ENCODE peak calls at places on chromosomes 12 and 14, in four cellular contexts. F is mammary epithelial cell, Q is Peyer's patch, B is neural crest cell. S is an unnamed sample.

GRCh38 chr14:101628975-101629374 is 67.7 kb downstream of the DIO3 start:
- DNase-seq in F (no peak), Q (no peak), B (no peak), S (no peak)

GRCh38 chr12:7498832-7499231 is 4.7 kb downstream of the CD163 start:
- DNase-seq in F (peak; percentile 39), Q (no peak), B (no peak), S (no peak)

GRCh38 chr12:51023625-51024395 is 2.4 kb downstream of the SLC11A2 start:
- DNase-seq in F (peak; percentile 52), Q (no peak), B (no peak), S (no peak)

GRCh38 chr12:95733156-95733825 is 57.3 kb downstream of the NTN4 start:
- DNase-seq in F (peak; percentile 57), Q (no peak), B (no peak), S (no peak)

GRCh38 chr14:50109342-50109741 is 7.0 kb downstream of the VCPKMT start:
- DNase-seq in F (no peak), Q (no peak), B (peak; percentile 9), S (peak; percentile 15)

GRCh38 chr14:67526676-67527459 is 6.2 kb upstream of the PLEKHH1 start:
- DNase-seq in F (peak; percentile 51), Q (peak; percentile 40), B (peak; percentile 30), S (peak; percentile 42)

GRCh38 chr14:99881011-99881410 is 87.8 kb downstream of the EML1 start:
- DNase-seq in F (no peak), Q (no peak), B (no peak), S (no peak)

GRCh38 chr14:98605043-98605442 is 667.0 kb downstream of the BCL11B start:
- DNase-seq in F (no peak), Q (no peak), B (no peak), S (no peak)

GRCh38 chr12:132498931-132499330 is 9.0 kb downstream of the FBRSL1 start:
- DNase-seq in F (no peak), Q (no peak), B (no peak), S (no peak)

GRCh38 chr12:114687269-114687605 is 3.3 kb upstream of the TBX3 start:
- DNase-seq in F (no peak), Q (no peak), B (no peak), S (no peak)

GRCh38 chr12:25994252-25994651 is 35.8 kb downstream of the RASSF8 start:
- DNase-seq in F (peak; percentile 66), Q (no peak), B (no peak), S (no peak)

GRCh38 chr12:49674318-49674985 is 32.8 kb downstream of the FMNL3 start:
- DNase-seq in F (peak; percentile 33), Q (no peak), B (no peak), S (no peak)

GRCh38 chr14:62654641-62655040 is 390.6 kb downstream of the KCNH5 start:
- DNase-seq in F (no peak), Q (no peak), B (no peak), S (no peak)

GRCh38 chr12:104197264-104197663 is 18.3 kb upstream of the TXNRD1 start:
- DNase-seq in F (no peak), Q (no peak), B (no peak), S (no peak)

GRCh38 chr14:54627718-54628345 is 60.9 kb downstream of the SAMD4A start:
- DNase-seq in F (no peak), Q (peak; percentile 35), B (peak; percentile 22), S (peak; percentile 57)

GRCh38 chr12:21771311-21771710 is 3.2 kb downstream of the KCNJ8 start:
- DNase-seq in F (no peak), Q (no peak), B (no peak), S (no peak)

GRCh38 chr12:2453807-2454177 is 341.0 kb upstream of the FKBP4 start:
- DNase-seq in F (no peak), Q (no peak), B (no peak), S (no peak)

GRCh38 chr14:50060871-50061663 is 55.3 kb downstream of the VCPKMT start:
- DNase-seq in F (peak; percentile 99), Q (peak; percentile 63), B (no peak), S (peak; percentile 23)

GRCh38 chr14:84579292-84579691 is 950.7 kb upstream of the FLRT2 start:
- DNase-seq in F (no peak), Q (no peak), B (no peak), S (no peak)

GRCh38 chr14:70350078-70350477 is 9.4 kb downstream of the COX16 start:
- DNase-seq in F (no peak), Q (no peak), B (no peak), S (no peak)

GRCh38 chr12:96912261-96912660 is 5.2 kb downstream of the NEDD1 start:
- DNase-seq in F (no peak), Q (no peak), B (no peak), S (no peak)

GRCh38 chr12:4355150-4355842 is 24.2 kb downstream of the FGF23 start:
- DNase-seq in F (no peak), Q (no peak), B (no peak), S (no peak)

GRCh38 chr14:22791302-22791701 is 23.9 kb downstream of the SLC7A7 start:
- DNase-seq in F (peak; percentile 78), Q (no peak), B (no peak), S (no peak)

GRCh38 chr14:99755629-99756603 is 37.3 kb upstream of the EML1 start:
- DNase-seq in F (peak; percentile 56), Q (peak; percentile 28), B (no peak), S (no peak)

GRCh38 chr14:51884086-51884927 is 23.9 kb downstream of the GNG2 start:
- DNase-seq in F (no peak), Q (no peak), B (no peak), S (no peak)

GRCh38 chr14:89349196-89350008 is 67.6 kb downstream of the FOXN3 start:
- DNase-seq in F (no peak), Q (no peak), B (peak; percentile 55), S (peak; percentile 19)

GRCh38 chr14:92519246-92520101 is 5.9 kb downstream of the RIN3 start:
- DNase-seq in F (no peak), Q (no peak), B (no peak), S (no peak)

GRCh38 chr12:101713059-101713682 is 15.7 kb downstream of the CHPT1 start:
- DNase-seq in F (no peak), Q (no peak), B (no peak), S (no peak)

GRCh38 chr14:55301722-55302121 is 30.5 kb downstream of the FBXO34 start:
- DNase-seq in F (peak; percentile 79), Q (no peak), B (no peak), S (no peak)

GRCh38 chr12:89225401-89225800 is 126.9 kb downstream of the DUSP6 start:
- DNase-seq in F (peak; percentile 94), Q (no peak), B (no peak), S (no peak)

GRCh38 chr14:55713496-55713895 is 133.5 kb downstream of the KTN1 start:
- DNase-seq in F (no peak), Q (no peak), B (no peak), S (no peak)

GRCh38 chr14:98957211-98958047 is 314.6 kb downstream of the BCL11B start:
- DNase-seq in F (peak; percentile 93), Q (no peak), B (no peak), S (no peak)

GRCh38 chr12:114152890-114153289 is 186.8 kb upstream of the RBM19 start:
- DNase-seq in F (no peak), Q (no peak), B (no peak), S (no peak)

GRCh38 chr14:101791919-101792572 is 30.5 kb downstream of the PPP2R5C start:
- DNase-seq in F (peak; percentile 69), Q (no peak), B (no peak), S (no peak)

GRCh38 chr12:116247377-116247776 is 30.1 kb downstream of the MED13L start:
- DNase-seq in F (no peak), Q (no peak), B (no peak), S (no peak)

GRCh38 chr12:108832730-108833354 is 24.5 kb downstream of the SSH1 start:
- DNase-seq in F (peak; percentile 69), Q (no peak), B (no peak), S (no peak)

GRCh38 chr12:111447571-111448265 is 42.0 kb downstream of the SH2B3 start:
- DNase-seq in F (no peak), Q (peak; percentile 13), B (no peak), S (no peak)

GRCh38 chr12:3279832-3280231 is 202.7 kb downstream of the TSPAN9 start:
- DNase-seq in F (no peak), Q (no peak), B (no peak), S (no peak)

DNA sequence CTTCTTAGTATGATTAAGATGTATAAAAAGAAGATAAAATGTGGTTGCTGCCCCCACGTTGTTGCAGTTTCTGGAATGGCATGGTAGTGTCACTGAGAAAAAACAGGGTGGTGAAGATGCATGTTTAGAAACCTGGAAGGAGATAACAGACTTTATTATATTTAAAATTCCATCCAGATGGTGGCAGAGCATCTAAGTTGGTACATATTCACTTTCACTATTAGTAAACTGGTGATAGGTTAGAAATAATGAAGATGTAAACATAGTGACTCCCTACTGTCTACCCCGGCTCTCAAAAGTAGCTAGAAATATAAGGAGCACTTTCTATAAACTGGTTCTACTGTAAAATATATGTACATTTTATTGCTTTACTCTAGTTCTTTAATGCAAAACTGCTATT is 279.4 kb downstream of the NPAS3 start:
- DNase-seq in F (no peak), Q (no peak), B (no peak), S (no peak)
- TF ChIP-seq CTCF in F (no peak), Q (no peak), B (no peak), S (no peak)

DNA sequence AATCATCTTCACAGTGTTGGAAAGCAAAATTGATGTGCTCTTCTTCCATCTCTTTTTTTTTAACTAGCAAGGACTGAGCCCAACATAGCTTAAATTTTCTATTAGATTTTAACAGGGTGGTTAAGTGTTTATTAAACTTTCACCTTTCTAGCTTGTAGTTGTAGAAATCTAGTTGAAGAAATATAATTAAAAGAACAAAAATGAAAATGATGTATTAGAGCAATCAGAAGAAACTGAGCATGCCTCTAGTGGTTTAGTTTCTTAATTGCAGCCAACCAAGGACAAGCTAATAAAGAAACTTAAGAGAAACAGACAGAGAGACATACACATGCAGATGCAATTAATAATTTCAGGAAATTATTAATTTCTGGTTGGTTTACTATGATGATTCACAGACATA is 673.0 kb upstream of the LMO3 start:
- DNase-seq in F (no peak), Q (no peak), B (no peak), S (no peak)
- TF ChIP-seq CTCF in F (no peak), Q (no peak), B (peak; percentile 71), S (peak; percentile 70)

GRCh38 chr12:53757095-53757770 is 5.5 kb upstream of the CISTR start:
- DNase-seq in F (peak; percentile 48), Q (peak; percentile 84), B (peak; percentile 97), S (peak; percentile 99)
- TF ChIP-seq CTCF in F (peak; percentile 92), Q (peak; percentile 96), B (peak; percentile 83), S (peak; percentile 92)

GRCh38 chr14:93540235-93540634 is 109.5 kb downstream of the UNC79 start:
- DNase-seq in F (no peak), Q (no peak), B (no peak), S (no peak)

GRCh38 chr14:93538411-93538810 is 107.7 kb downstream of the UNC79 start:
- DNase-seq in F (peak; percentile 16), Q (no peak), B (no peak), S (peak; percentile 16)

GRCh38 chr14:93533864-93534263 is 103.1 kb downstream of the UNC79 start:
- DNase-seq in F (no peak), Q (no peak), B (no peak), S (no peak)

GRCh38 chr14:93537962-93538361 is 107.2 kb downstream of the UNC79 start:
- DNase-seq in F (no peak), Q (no peak), B (no peak), S (no peak)

DNA sequence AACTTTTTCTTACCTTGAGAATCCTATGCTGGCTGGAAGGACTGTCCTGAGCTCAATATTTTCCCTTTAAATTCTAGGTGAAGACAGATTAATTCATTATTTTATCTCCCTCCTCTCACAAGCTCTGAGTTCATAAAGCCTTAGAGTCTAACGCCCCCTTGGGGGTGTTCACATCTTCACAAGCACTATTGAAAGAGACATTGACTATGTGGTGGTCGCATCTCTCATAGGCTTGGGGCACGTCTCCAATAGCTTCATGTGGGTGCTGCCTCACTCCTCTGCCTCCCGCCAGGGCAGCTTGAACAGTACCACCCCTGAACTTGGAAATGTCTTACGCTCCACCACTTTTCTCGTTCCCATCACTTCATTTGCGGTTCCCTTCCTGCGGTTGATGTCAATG is 106.2 kb downstream of the UNC79 start:
- DNase-seq in F (peak; percentile 17), Q (no peak), B (no peak), S (peak; percentile 34)
- TF ChIP-seq CTCF in F (no peak), Q (no peak), B (no peak), S (no peak)